ENCODE peak calls at places on chromosomes 6 and 20, in six cellular contexts. Y is NCI-H2081, H is NCI-H1417, T is heart right ventricle, S is dermis microvascular lymphatic vessel endothelial cell, Z is AML-193. I is an unnamed sample.

GRCh38 chr6:154961141-154961540 is 34.0 kb upstream of the TIAM2 start:
- DNase-seq in H (no peak), Y (no peak), Z (no peak), T (no peak), S (no peak), I (no peak)

GRCh38 chr6:70474751-70475150 is 61.4 kb downstream of the FAM135A start:
- DNase-seq in Y (no peak), Z (no peak), T (no peak), S (no peak), H (no peak), I (no peak)

GRCh38 chr20:10716855-10717254 is 43.1 kb upstream of the JAG1 start:
- DNase-seq in Y (peak), Z (no peak), H (no peak), S (peak), T (no peak), I (no peak)

GRCh38 chr6:115796061-115796460 is 264.6 kb downstream of the FRK start:
- DNase-seq in S (no peak), H (no peak), Z (no peak), T (no peak), Y (no peak), I (no peak)

GRCh38 chr20:6384368-6384767 is 261.5 kb upstream of the FERMT1 start:
- DNase-seq in Y (no peak), Z (no peak), T (no peak), H (no peak), S (no peak), I (no peak)

GRCh38 chr6:43699564-43700186 is 12.1 kb upstream of the MRPS18A start:
- DNase-seq in H (peak), T (no peak), Y (peak), S (peak), Z (no peak), I (peak)

GRCh38 chr6:34520645-34521462 is 35.3 kb downstream of the SPDEF start:
- DNase-seq in T (no peak), Y (no peak), Z (no peak), H (no peak), S (no peak), I (no peak)

GRCh38 chr20:44861547-44862006 is 23.9 kb upstream of the YWHAB start:
- DNase-seq in Z (no peak), H (no peak), S (peak), T (no peak), Y (no peak), I (no peak)

GRCh38 chr6:107009499-107009898 is 18.5 kb upstream of the MTRES1 start:
- DNase-seq in Y (no peak), T (no peak), Z (no peak), S (no peak), H (no peak), I (no peak)

GRCh38 chr6:34324738-34325444 is 67.6 kb downstream of the NUDT3 start:
- DNase-seq in H (no peak), Y (no peak), T (peak), Z (no peak), S (no peak), I (no peak)

GRCh38 chr6:143060806-143061596 is at the start of gene AIG1:
- DNase-seq in Y (peak), H (peak), S (no peak), T (peak), Z (no peak), I (peak)

GRCh38 chr20:12638633-12639360 is 370.0 kb upstream of the SPTLC3 start:
- DNase-seq in Y (no peak), S (no peak), H (no peak), Z (no peak), T (no peak), I (no peak)

GRCh38 chr6:148358196-148358785 is 15.7 kb downstream of the SASH1 start:
- DNase-seq in H (no peak), Z (no peak), Y (no peak), T (peak), S (no peak), I (no peak)

I was measured in NCI-H748 treated with DMSO at 0.1 percent for 48 hours.